ENCODE peak calls at places on chromosomes 3 and 15, in ten cellular contexts. P is adrenal gland; J is A549; B is CD4-positive, CD25-positive, alpha-beta regulatory T cell; L is aorta; E is MM.1S; D is neuronal stem cell; M is left lung; H is Peyer's patch; G is CD8-positive, alpha-beta memory T cell. R is an unnamed sample. For H3K4me1, the result is how much of the 10 kb centered on the place peaks cover.

GRCh38 chr3:19543212-19543841 is 390.7 kb downstream of the EFHB start:
- DNase-seq in P (no peak), J (peak), B (no peak), L (no peak), E (peak), D (peak), M (no peak), H (no peak), G (no peak), R (no peak)

GRCh38 chr15:77939851-77940250 is 137.7 kb downstream of the TBC1D2B start:
- DNase-seq in P (no peak), J (no peak), B (no peak), L (no peak), E (no peak), D (no peak), M (no peak), H (peak), G (no peak), R (no peak)

GRCh38 chr15:70132148-70132547 is 34.4 kb upstream of the TLE3 start:
- DNase-seq in P (no peak), J (no peak), B (no peak), L (no peak), E (no peak), D (no peak), M (peak), H (no peak), G (no peak), R (no peak)

GRCh38 chr15:68650901-68651709 is 72.3 kb downstream of the CORO2B start:
- DNase-seq in P (peak), J (peak), B (no peak), L (no peak), E (peak), D (peak), M (no peak), H (peak), G (no peak), R (peak)

GRCh38 chr15:89851665-89852341 is 37.2 kb upstream of the ANPEP start:
- DNase-seq in P (no peak), J (no peak), B (no peak), L (no peak), E (no peak), D (no peak), M (no peak), H (no peak), G (no peak), R (no peak)

GRCh38 chr3:159785276-159785675 is 203.4 kb upstream of the IL12A start:
- DNase-seq in P (no peak), J (peak), B (no peak), L (no peak), E (no peak), D (no peak), M (no peak), H (no peak), G (no peak), R (no peak)

GRCh38 chr15:79923515-79924169 is 26.8 kb upstream of the MTHFS start:
- DNase-seq in P (peak), J (peak), B (peak), L (peak), E (peak), D (peak), M (peak), H (peak), G (peak), R (peak)

GRCh38 chr3:138188013-138188352 is 882 bp downstream of the ARMC8 start:
- DNase-seq in P (peak), J (no peak), B (no peak), L (no peak), E (no peak), D (no peak), M (no peak), H (no peak), G (no peak), R (no peak)

GRCh38 chr3:17129550-17129949 is 244.8 kb downstream of the PLCL2 start:
- DNase-seq in P (no peak), J (no peak), B (no peak), L (no peak), E (no peak), D (no peak), M (no peak), H (no peak), G (no peak), R (no peak)

GRCh38 chr3:155550386-155550785 is 194.5 kb downstream of the PLCH1 start:
- DNase-seq in P (no peak), J (no peak), B (no peak), L (no peak), E (no peak), D (no peak), M (no peak), H (no peak), G (no peak), R (no peak)

GRCh38 chr3:49415931-49416601 is 3.8 kb downstream of the TCTA start:
- DNase-seq in P (no peak), J (no peak), B (peak), L (peak), E (peak), D (no peak), M (no peak), H (no peak), G (peak), R (peak)

GRCh38 chr3:145219355-145220196 is 941.4 kb downstream of the PLOD2 start:
- DNase-seq in P (no peak), J (peak), B (no peak), L (no peak), E (no peak), D (no peak), M (no peak), H (no peak), G (no peak), R (no peak)

GRCh38 chr3:153221748-153222162 is 59.7 kb downstream of the RAP2B start:
- DNase-seq in P (peak), J (peak), B (peak), L (peak), E (peak), D (no peak), M (peak), H (peak), G (peak), R (peak)
- H3K27ac ChIP-seq in P (peak), J (no peak), B (peak), L (no peak), E (peak), D (no peak), M (peak), H (peak), G (peak), R (peak)

DNA sequence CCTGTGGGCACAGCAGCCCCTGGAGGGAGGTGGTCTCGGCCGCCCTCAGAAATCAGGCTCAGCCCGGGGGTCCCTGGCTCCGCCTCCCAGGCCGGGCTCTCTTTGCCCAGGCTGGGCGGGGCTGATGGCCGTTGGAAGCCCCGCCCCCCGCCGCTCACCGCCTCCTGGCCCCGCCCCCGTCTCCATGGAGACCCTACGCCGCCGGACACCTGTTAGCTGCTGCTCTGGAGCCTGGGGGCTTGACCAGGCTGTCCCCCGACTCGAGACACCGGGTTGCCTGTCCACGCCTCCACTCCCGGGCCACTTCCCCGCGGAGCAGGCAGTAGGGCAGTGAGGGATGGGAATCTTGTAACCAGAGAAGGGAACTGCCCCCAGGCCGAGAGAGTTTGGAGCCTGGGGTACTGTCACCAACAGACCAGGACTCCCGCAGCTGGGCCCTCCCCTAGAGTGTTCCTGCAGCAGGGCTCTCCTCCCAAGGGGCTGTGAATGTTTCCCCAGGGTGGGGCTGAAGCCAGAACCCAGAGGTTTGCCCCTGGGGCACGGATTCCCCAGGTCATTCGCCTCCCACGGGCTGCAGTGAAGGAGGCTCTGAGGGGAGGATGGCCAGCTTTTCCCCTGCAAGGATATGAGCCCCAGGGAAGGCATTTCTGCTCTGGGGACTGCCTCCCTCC is 27.8 kb upstream of the RPL32 start:
- DNase-seq in P (peak), J (no peak), B (no peak), L (no peak), E (peak), D (peak), M (peak), H (peak), G (no peak), R (no peak)
- H3K4me3 ChIP-seq in P (no peak), J (no peak), B (no peak), L (no peak), E (peak), D (peak), M (no peak), H (peak), G (peak), R (no peak)

GRCh38 chr15:91965501-91966180 is 112.1 kb downstream of the SLCO3A1 start:
- DNase-seq in P (peak), J (peak), B (no peak), L (peak), E (no peak), D (no peak), M (no peak), H (no peak), G (no peak), R (no peak)

GRCh38 chr15:91968610-91969009 is 115.1 kb downstream of the SLCO3A1 start:
- DNase-seq in P (no peak), J (no peak), B (no peak), L (no peak), E (no peak), D (no peak), M (no peak), H (no peak), G (no peak), R (no peak)

GRCh38 chr15:91966181-91966552 is 112.7 kb downstream of the SLCO3A1 start:
- DNase-seq in P (no peak), J (no peak), B (no peak), L (no peak), E (no peak), D (no peak), M (no peak), H (no peak), G (no peak), R (no peak)

GRCh38 chr15:91970142-91970541 is 116.6 kb downstream of the SLCO3A1 start:
- DNase-seq in P (no peak), J (no peak), B (no peak), L (peak), E (no peak), D (no peak), M (no peak), H (no peak), G (no peak), R (no peak)

DNA sequence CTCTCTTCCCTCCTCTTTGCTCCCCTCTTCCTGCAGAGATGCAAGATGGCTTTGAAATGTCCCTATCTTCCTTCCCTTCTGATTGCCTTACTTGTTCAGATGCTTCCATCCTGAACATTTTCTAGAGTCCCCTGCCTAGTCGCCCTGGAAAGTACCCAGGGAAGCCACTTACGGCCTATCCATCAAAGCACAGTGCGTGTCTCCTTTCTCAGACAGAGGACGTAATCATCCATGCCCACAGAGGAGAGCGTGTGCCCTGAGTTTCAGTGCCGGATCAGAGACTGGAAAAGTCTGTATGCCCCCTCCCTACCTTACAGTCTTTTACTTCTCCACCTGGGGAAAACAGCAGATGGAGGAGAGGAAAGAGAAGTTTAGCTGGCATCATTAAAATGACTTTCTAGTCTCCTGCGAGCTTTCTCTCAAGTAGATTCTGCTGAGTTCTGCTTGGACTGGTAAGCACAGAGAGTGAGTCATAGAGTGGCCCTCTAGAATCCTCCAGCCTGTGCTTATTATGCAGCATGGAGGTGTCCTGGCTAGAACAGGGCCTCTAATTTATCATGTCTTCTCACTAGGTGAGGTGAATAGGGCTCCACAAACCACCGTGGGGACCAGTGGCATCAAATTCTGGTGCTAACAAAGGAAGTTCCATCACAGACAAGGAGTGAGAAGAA is 114.6 kb downstream of the SLCO3A1 start:
- DNase-seq in P (no peak), J (no peak), B (no peak), L (no peak), E (no peak), D (no peak), M (no peak), H (no peak), G (no peak), R (no peak)
- H3K4me1 ChIP-seq in P (under half), J (under half), B (under half), L (under half), E (under half), D (under half), M (under half), H (under half), G (under half), R (under half)

GRCh38 chr15:63071288-63071909 is 28.9 kb downstream of the TPM1 start:
- DNase-seq in P (no peak), J (no peak), B (no peak), L (no peak), E (no peak), D (no peak), M (no peak), H (no peak), G (no peak), R (no peak)
- H3K27ac ChIP-seq in P (no peak), J (peak), B (no peak), L (no peak), E (no peak), D (no peak), M (no peak), H (no peak), G (no peak), R (no peak)

DNA sequence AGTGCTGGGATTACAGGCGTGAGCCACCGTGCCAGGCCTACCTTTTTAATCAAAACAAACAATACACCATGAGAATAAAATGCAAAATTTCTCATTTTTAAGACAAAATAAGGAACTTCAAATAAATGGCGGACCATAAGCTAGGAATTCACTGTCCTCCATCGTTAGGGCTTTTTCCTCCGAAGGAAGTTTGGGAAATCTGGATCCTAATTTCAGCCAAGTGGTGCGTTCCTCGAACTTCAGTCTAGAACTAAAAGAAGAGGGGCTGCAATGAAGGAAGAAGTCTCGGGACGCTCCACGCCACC is 260 bp downstream of the EXD1 start:
- DNase-seq in P (no peak), J (no peak), B (no peak), L (no peak), E (no peak), D (no peak), M (no peak), H (no peak), G (no peak), R (no peak)
- H3K4me3 ChIP-seq in P (no peak), J (peak), B (peak), L (no peak), E (peak), D (peak), M (peak), H (peak), G (peak), R (no peak)

DNA sequence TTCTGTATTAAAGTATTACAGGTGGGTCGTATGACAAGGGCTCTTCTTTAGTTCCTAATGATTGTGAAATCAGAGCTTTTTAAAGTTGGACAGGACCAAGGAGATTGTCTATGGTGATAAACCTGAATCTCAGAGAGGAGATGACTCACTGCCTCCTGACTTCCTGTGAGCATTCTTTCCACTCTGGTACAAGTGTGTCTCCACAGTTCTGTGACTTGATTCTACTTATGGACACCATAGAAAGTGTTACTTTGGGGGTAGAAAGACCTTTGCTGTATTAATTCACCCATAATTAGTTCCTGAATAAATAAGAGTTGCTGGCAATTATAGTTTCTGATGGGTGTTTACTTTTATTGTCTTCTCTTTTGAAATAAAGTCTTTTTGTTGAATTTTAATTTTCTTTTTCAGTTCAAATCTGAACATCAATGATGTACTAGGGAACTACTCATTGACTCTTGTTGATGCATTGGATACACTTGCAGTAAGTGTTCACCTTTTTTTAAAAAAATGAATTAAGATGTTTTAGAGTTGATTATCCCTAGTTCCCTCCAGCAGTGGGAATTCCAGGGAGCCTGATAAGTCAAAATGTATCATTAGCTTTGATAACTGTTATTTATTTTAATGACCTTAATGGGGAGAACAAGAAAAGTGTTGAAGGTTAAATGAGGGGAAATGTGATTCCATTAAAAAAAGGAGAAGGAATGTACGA is 7.4 kb downstream of the EDEM1 start:
- DNase-seq in P (peak), J (peak), B (peak), L (no peak), E (peak), D (no peak), M (no peak), H (no peak), G (no peak), R (peak)
- H3K4me1 ChIP-seq in P (under half), J (half or more), B (half or more), L (under half), E (half or more), D (under half), M (half or more), H (under half), G (half or more), R (half or more)

DNA sequence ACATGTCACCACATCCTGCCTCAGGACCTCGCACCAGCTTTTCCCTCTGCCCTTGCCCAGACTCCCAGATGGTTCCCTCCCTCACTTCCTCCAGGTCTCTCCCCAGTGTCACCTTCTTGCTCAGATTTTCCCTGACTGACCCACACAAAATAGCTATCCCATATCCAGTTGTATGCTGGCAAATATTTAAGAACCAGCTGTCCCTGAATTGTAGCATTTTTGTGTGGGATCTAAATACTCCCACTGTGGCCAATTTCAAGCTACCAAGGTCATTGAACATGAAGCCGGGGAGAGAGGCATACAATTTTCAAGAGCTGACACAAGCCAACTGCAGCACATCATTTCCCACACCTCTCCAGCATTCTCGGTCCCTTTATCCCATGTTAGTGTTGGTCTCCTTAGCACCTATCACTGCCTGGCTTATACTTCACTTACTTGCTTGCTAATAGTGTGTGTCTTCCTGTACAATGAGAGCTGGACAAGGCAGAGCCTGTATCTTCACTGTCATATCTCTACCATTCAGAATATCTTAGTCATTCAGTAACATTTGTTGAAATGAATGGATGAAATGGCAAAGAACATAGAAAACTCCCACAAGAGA is 101.3 kb upstream of the CTNNB1 start:
- DNase-seq in P (no peak), J (no peak), B (no peak), L (no peak), E (no peak), D (no peak), M (no peak), H (no peak), G (no peak), R (no peak)
- H3K27ac ChIP-seq in P (no peak), J (no peak), B (no peak), L (no peak), E (no peak), D (no peak), M (no peak), H (no peak), G (no peak), R (no peak)

GRCh38 chr15:47727137-47727536 is 9.8 kb downstream of the SEMA6D start:
- DNase-seq in P (no peak), J (no peak), B (no peak), L (no peak), E (no peak), D (no peak), M (no peak), H (no peak), G (no peak), R (no peak)

GRCh38 chr15:47725924-47726323 is 8.6 kb downstream of the SEMA6D start:
- DNase-seq in P (no peak), J (no peak), B (no peak), L (no peak), E (no peak), D (no peak), M (peak), H (no peak), G (no peak), R (no peak)

GRCh38 chr15:47727676-47728075 is 10.4 kb downstream of the SEMA6D start:
- DNase-seq in P (no peak), J (no peak), B (no peak), L (no peak), E (no peak), D (no peak), M (no peak), H (no peak), G (no peak), R (no peak)

GRCh38 chr15:47728886-47729285 is 11.6 kb downstream of the SEMA6D start:
- DNase-seq in P (no peak), J (no peak), B (no peak), L (no peak), E (no peak), D (no peak), M (no peak), H (no peak), G (no peak), R (no peak)

GRCh38 chr15:47726399-47726823 is 9.1 kb downstream of the SEMA6D start:
- DNase-seq in P (no peak), J (no peak), B (no peak), L (no peak), E (no peak), D (no peak), M (no peak), H (no peak), G (no peak), R (no peak)
- H3K4me3 ChIP-seq in P (no peak), J (no peak), B (no peak), L (no peak), E (no peak), D (no peak), M (no peak), H (no peak), G (no peak), R (no peak)

GRCh38 chr3:66492672-66493071 is 8.2 kb downstream of the LRIG1 start:
- DNase-seq in P (no peak), J (no peak), B (no peak), L (no peak), E (no peak), D (no peak), M (no peak), H (no peak), G (no peak), R (no peak)
- H3K4me1 ChIP-seq in P (under half), J (under half), B (half or more), L (under half), E (half or more), D (under half), M (half or more), H (under half), G (half or more), R (half or more)

GRCh38 chr15:40232625-40233070 is 6.2 kb upstream of the PAK6 start:
- DNase-seq in P (no peak), J (no peak), B (no peak), L (no peak), E (no peak), D (no peak), M (no peak), H (no peak), G (no peak), R (no peak)

GRCh38 chr15:40238481-40238926 is 359 bp upstream of the PAK6 start:
- DNase-seq in P (no peak), J (no peak), B (no peak), L (no peak), E (no peak), D (no peak), M (no peak), H (no peak), G (no peak), R (no peak)

GRCh38 chr15:40234783-40235182 is 4.1 kb upstream of the PAK6 start:
- DNase-seq in P (no peak), J (no peak), B (no peak), L (no peak), E (no peak), D (no peak), M (no peak), H (no peak), G (no peak), R (no peak)

GRCh38 chr15:40233727-40234577 is 4.9 kb upstream of the PAK6 start:
- DNase-seq in P (no peak), J (no peak), B (no peak), L (no peak), E (no peak), D (no peak), M (no peak), H (no peak), G (no peak), R (no peak)

GRCh38 chr15:40235201-40235890 is 3.5 kb upstream of the PAK6 start:
- DNase-seq in P (no peak), J (no peak), B (no peak), L (no peak), E (no peak), D (no peak), M (no peak), H (no peak), G (no peak), R (no peak)
- H3K27ac ChIP-seq in P (no peak), J (no peak), B (no peak), L (no peak), E (no peak), D (no peak), M (peak), H (no peak), G (no peak), R (no peak)